ENCODE peak calls at places on chromosomes 5 and 9, in seven cellular contexts. One of them, this sample, is unnamed.
A peak's percentile ranks its signal among the peaks of the same experiment; 100 is the strongest.

GRCh38 chr9:107587175-107587963 is 97.8 kb upstream of the KLF4 start:
- DNase-seq in WTC11: no peak
- DNase-seq in stimulated activated CD4-positive, alpha-beta T cell treated with anti-CD3 and anti-CD28 coated beads, Interleukin-2, amount 100 ng/mL, for 48 hours: no peak
- DNase-seq in mucosa of descending colon: peak; percentile 93
- DNase-seq in activated CD4-positive, alpha-beta T cell treated with anti-CD3 and anti-CD28 coated beads, Interleukin-2, amount 50 U/mL, for 48 hours: no peak
- DNase-seq in glutamatergic neuron: no peak
- DNase-seq in NCI-H1436: no peak
- DNase-seq in this sample: peak; percentile 16

GRCh38 chr9:36764364-36765076 is 191.8 kb downstream of the MELK start:
- DNase-seq in glutamatergic neuron: no peak
- DNase-seq in mucosa of descending colon: no peak
- DNase-seq in NCI-H1436: peak; percentile 73
- DNase-seq in WTC11: no peak
- DNase-seq in activated CD4-positive, alpha-beta T cell treated with anti-CD3 and anti-CD28 coated beads, Interleukin-2, amount 50 U/mL, for 48 hours: no peak
- DNase-seq in stimulated activated CD4-positive, alpha-beta T cell treated with anti-CD3 and anti-CD28 coated beads, Interleukin-2, amount 100 ng/mL, for 48 hours: no peak
- DNase-seq in this sample: no peak

GRCh38 chr9:4297151-4297794 is 2.6 kb downstream of the GLIS3 start:
- DNase-seq in NCI-H1436: no peak
- DNase-seq in activated CD4-positive, alpha-beta T cell treated with anti-CD3 and anti-CD28 coated beads, Interleukin-2, amount 50 U/mL, for 48 hours: peak; percentile 50
- DNase-seq in WTC11: peak; percentile 67
- DNase-seq in stimulated activated CD4-positive, alpha-beta T cell treated with anti-CD3 and anti-CD28 coated beads, Interleukin-2, amount 100 ng/mL, for 48 hours: no peak
- DNase-seq in mucosa of descending colon: peak; percentile 87
- DNase-seq in glutamatergic neuron: no peak
- DNase-seq in this sample: peak; percentile 67

GRCh38 chr9:12403721-12404120 is 289.5 kb upstream of the TYRP1 start:
- DNase-seq in glutamatergic neuron: no peak
- DNase-seq in WTC11: no peak
- DNase-seq in stimulated activated CD4-positive, alpha-beta T cell treated with anti-CD3 and anti-CD28 coated beads, Interleukin-2, amount 100 ng/mL, for 48 hours: no peak
- DNase-seq in NCI-H1436: no peak
- DNase-seq in activated CD4-positive, alpha-beta T cell treated with anti-CD3 and anti-CD28 coated beads, Interleukin-2, amount 50 U/mL, for 48 hours: no peak
- DNase-seq in mucosa of descending colon: no peak
- DNase-seq in this sample: no peak

GRCh38 chr9:128724744-128725211 is 851 bp upstream of the ZDHHC12 start:
- DNase-seq in WTC11: peak; percentile 80
- DNase-seq in mucosa of descending colon: peak; percentile 81
- DNase-seq in NCI-H1436: peak; percentile 94
- DNase-seq in glutamatergic neuron: peak; percentile 73
- DNase-seq in stimulated activated CD4-positive, alpha-beta T cell treated with anti-CD3 and anti-CD28 coated beads, Interleukin-2, amount 100 ng/mL, for 48 hours: peak; percentile 47
- DNase-seq in activated CD4-positive, alpha-beta T cell treated with anti-CD3 and anti-CD28 coated beads, Interleukin-2, amount 50 U/mL, for 48 hours: peak; percentile 69
- DNase-seq in this sample: peak; percentile 57

GRCh38 chr5:113917997-113918396 is 404.5 kb downstream of the YTHDC2 start:
- DNase-seq in WTC11: no peak
- DNase-seq in stimulated activated CD4-positive, alpha-beta T cell treated with anti-CD3 and anti-CD28 coated beads, Interleukin-2, amount 100 ng/mL, for 48 hours: no peak
- DNase-seq in activated CD4-positive, alpha-beta T cell treated with anti-CD3 and anti-CD28 coated beads, Interleukin-2, amount 50 U/mL, for 48 hours: no peak
- DNase-seq in glutamatergic neuron: no peak
- DNase-seq in mucosa of descending colon: no peak
- DNase-seq in NCI-H1436: no peak
- DNase-seq in this sample: no peak

GRCh38 chr5:5374034-5374715 is 48.3 kb upstream of the ICE1 start:
- DNase-seq in glutamatergic neuron: no peak
- DNase-seq in NCI-H1436: no peak
- DNase-seq in mucosa of descending colon: no peak
- DNase-seq in activated CD4-positive, alpha-beta T cell treated with anti-CD3 and anti-CD28 coated beads, Interleukin-2, amount 50 U/mL, for 48 hours: no peak
- DNase-seq in stimulated activated CD4-positive, alpha-beta T cell treated with anti-CD3 and anti-CD28 coated beads, Interleukin-2, amount 100 ng/mL, for 48 hours: no peak
- DNase-seq in WTC11: no peak
- DNase-seq in this sample: no peak

GRCh38 chr5:147361441-147362175 is 126.8 kb downstream of the STK32A start:
- DNase-seq in stimulated activated CD4-positive, alpha-beta T cell treated with anti-CD3 and anti-CD28 coated beads, Interleukin-2, amount 100 ng/mL, for 48 hours: no peak
- DNase-seq in mucosa of descending colon: no peak
- DNase-seq in glutamatergic neuron: no peak
- DNase-seq in WTC11: no peak
- DNase-seq in NCI-H1436: no peak
- DNase-seq in activated CD4-positive, alpha-beta T cell treated with anti-CD3 and anti-CD28 coated beads, Interleukin-2, amount 50 U/mL, for 48 hours: no peak
- DNase-seq in this sample: no peak

GRCh38 chr9:112072721-112073553 is 102.2 kb downstream of the SUSD1 start:
- DNase-seq in glutamatergic neuron: no peak
- DNase-seq in WTC11: no peak
- DNase-seq in mucosa of descending colon: no peak
- DNase-seq in stimulated activated CD4-positive, alpha-beta T cell treated with anti-CD3 and anti-CD28 coated beads, Interleukin-2, amount 100 ng/mL, for 48 hours: no peak
- DNase-seq in activated CD4-positive, alpha-beta T cell treated with anti-CD3 and anti-CD28 coated beads, Interleukin-2, amount 50 U/mL, for 48 hours: no peak
- DNase-seq in NCI-H1436: no peak
- DNase-seq in this sample: no peak

GRCh38 chr9:3497406-3497805 is 28.4 kb downstream of the RFX3 start:
- DNase-seq in NCI-H1436: no peak
- DNase-seq in glutamatergic neuron: no peak
- DNase-seq in stimulated activated CD4-positive, alpha-beta T cell treated with anti-CD3 and anti-CD28 coated beads, Interleukin-2, amount 100 ng/mL, for 48 hours: no peak
- DNase-seq in WTC11: no peak
- DNase-seq in activated CD4-positive, alpha-beta T cell treated with anti-CD3 and anti-CD28 coated beads, Interleukin-2, amount 50 U/mL, for 48 hours: no peak
- DNase-seq in mucosa of descending colon: no peak
- DNase-seq in this sample: no peak

GRCh38 chr9:108060165-108060564 is 570.6 kb upstream of the KLF4 start:
- DNase-seq in activated CD4-positive, alpha-beta T cell treated with anti-CD3 and anti-CD28 coated beads, Interleukin-2, amount 50 U/mL, for 48 hours: no peak
- DNase-seq in NCI-H1436: no peak
- DNase-seq in stimulated activated CD4-positive, alpha-beta T cell treated with anti-CD3 and anti-CD28 coated beads, Interleukin-2, amount 100 ng/mL, for 48 hours: no peak
- DNase-seq in glutamatergic neuron: no peak
- DNase-seq in mucosa of descending colon: no peak
- DNase-seq in WTC11: no peak
- DNase-seq in this sample: no peak

GRCh38 chr9:133823189-133824105 is 85.3 kb upstream of the SARDH start:
- DNase-seq in stimulated activated CD4-positive, alpha-beta T cell treated with anti-CD3 and anti-CD28 coated beads, Interleukin-2, amount 100 ng/mL, for 48 hours: no peak
- DNase-seq in activated CD4-positive, alpha-beta T cell treated with anti-CD3 and anti-CD28 coated beads, Interleukin-2, amount 50 U/mL, for 48 hours: no peak
- DNase-seq in WTC11: no peak
- DNase-seq in NCI-H1436: no peak
- DNase-seq in mucosa of descending colon: no peak
- DNase-seq in glutamatergic neuron: no peak
- DNase-seq in this sample: no peak

GRCh38 chr5:154755361-154756202 is at the start of gene LARP1:
- DNase-seq in NCI-H1436: no peak
- DNase-seq in mucosa of descending colon: peak; percentile 48
- DNase-seq in activated CD4-positive, alpha-beta T cell treated with anti-CD3 and anti-CD28 coated beads, Interleukin-2, amount 50 U/mL, for 48 hours: peak; percentile 34
- DNase-seq in glutamatergic neuron: peak; percentile 61
- DNase-seq in stimulated activated CD4-positive, alpha-beta T cell treated with anti-CD3 and anti-CD28 coated beads, Interleukin-2, amount 100 ng/mL, for 48 hours: no peak
- DNase-seq in WTC11: no peak
- DNase-seq in this sample: no peak

GRCh38 chr5:169071-169727 is 22.1 kb upstream of the LRRC14B start:
- DNase-seq in glutamatergic neuron: peak; percentile 5
- DNase-seq in activated CD4-positive, alpha-beta T cell treated with anti-CD3 and anti-CD28 coated beads, Interleukin-2, amount 50 U/mL, for 48 hours: no peak
- DNase-seq in NCI-H1436: no peak
- DNase-seq in mucosa of descending colon: no peak
- DNase-seq in stimulated activated CD4-positive, alpha-beta T cell treated with anti-CD3 and anti-CD28 coated beads, Interleukin-2, amount 100 ng/mL, for 48 hours: no peak
- DNase-seq in WTC11: no peak
- DNase-seq in this sample: no peak

GRCh38 chr5:143695941-143696340 is 116.0 kb upstream of the HMHB1 start:
- DNase-seq in stimulated activated CD4-positive, alpha-beta T cell treated with anti-CD3 and anti-CD28 coated beads, Interleukin-2, amount 100 ng/mL, for 48 hours: no peak
- DNase-seq in glutamatergic neuron: no peak
- DNase-seq in WTC11: no peak
- DNase-seq in activated CD4-positive, alpha-beta T cell treated with anti-CD3 and anti-CD28 coated beads, Interleukin-2, amount 50 U/mL, for 48 hours: no peak
- DNase-seq in mucosa of descending colon: no peak
- DNase-seq in NCI-H1436: no peak
- DNase-seq in this sample: no peak

GRCh38 chr5:135242021-135242480 is 157.0 kb downstream of the MACROH2A1 start:
- DNase-seq in glutamatergic neuron: no peak
- DNase-seq in stimulated activated CD4-positive, alpha-beta T cell treated with anti-CD3 and anti-CD28 coated beads, Interleukin-2, amount 100 ng/mL, for 48 hours: no peak
- DNase-seq in mucosa of descending colon: peak; percentile 0
- DNase-seq in activated CD4-positive, alpha-beta T cell treated with anti-CD3 and anti-CD28 coated beads, Interleukin-2, amount 50 U/mL, for 48 hours: no peak
- DNase-seq in NCI-H1436: no peak
- DNase-seq in WTC11: no peak
- DNase-seq in this sample: peak; percentile 5

GRCh38 chr5:108529381-108529780 is 147.5 kb upstream of the FBXL17 start:
- DNase-seq in glutamatergic neuron: no peak
- DNase-seq in activated CD4-positive, alpha-beta T cell treated with anti-CD3 and anti-CD28 coated beads, Interleukin-2, amount 50 U/mL, for 48 hours: no peak
- DNase-seq in mucosa of descending colon: no peak
- DNase-seq in WTC11: no peak
- DNase-seq in stimulated activated CD4-positive, alpha-beta T cell treated with anti-CD3 and anti-CD28 coated beads, Interleukin-2, amount 100 ng/mL, for 48 hours: no peak
- DNase-seq in NCI-H1436: no peak
- DNase-seq in this sample: no peak

GRCh38 chr9:101028346-101029299 is at the start of gene PLPPR1:
- DNase-seq in activated CD4-positive, alpha-beta T cell treated with anti-CD3 and anti-CD28 coated beads, Interleukin-2, amount 50 U/mL, for 48 hours: no peak
- DNase-seq in NCI-H1436: peak; percentile 73
- DNase-seq in WTC11: peak; percentile 77
- DNase-seq in stimulated activated CD4-positive, alpha-beta T cell treated with anti-CD3 and anti-CD28 coated beads, Interleukin-2, amount 100 ng/mL, for 48 hours: no peak
- DNase-seq in mucosa of descending colon: peak; percentile 48
- DNase-seq in glutamatergic neuron: peak; percentile 91
- DNase-seq in this sample: no peak

GRCh38 chr5:132070460-132071337 is 2.9 kb upstream of the CSF2 start:
- DNase-seq in NCI-H1436: no peak
- DNase-seq in stimulated activated CD4-positive, alpha-beta T cell treated with anti-CD3 and anti-CD28 coated beads, Interleukin-2, amount 100 ng/mL, for 48 hours: peak; percentile 44
- DNase-seq in WTC11: no peak
- DNase-seq in activated CD4-positive, alpha-beta T cell treated with anti-CD3 and anti-CD28 coated beads, Interleukin-2, amount 50 U/mL, for 48 hours: peak; percentile 74
- DNase-seq in mucosa of descending colon: no peak
- DNase-seq in glutamatergic neuron: no peak
- DNase-seq in this sample: peak; percentile 83

GRCh38 chr5:126561908-126562307 is 33.1 kb downstream of the ALDH7A1 start:
- DNase-seq in glutamatergic neuron: no peak
- DNase-seq in NCI-H1436: no peak
- DNase-seq in stimulated activated CD4-positive, alpha-beta T cell treated with anti-CD3 and anti-CD28 coated beads, Interleukin-2, amount 100 ng/mL, for 48 hours: no peak
- DNase-seq in activated CD4-positive, alpha-beta T cell treated with anti-CD3 and anti-CD28 coated beads, Interleukin-2, amount 50 U/mL, for 48 hours: no peak
- DNase-seq in WTC11: no peak
- DNase-seq in mucosa of descending colon: no peak
- DNase-seq in this sample: no peak

GRCh38 chr5:151661096-151661495 is 25.6 kb downstream of the SPARC start:
- DNase-seq in activated CD4-positive, alpha-beta T cell treated with anti-CD3 and anti-CD28 coated beads, Interleukin-2, amount 50 U/mL, for 48 hours: no peak
- DNase-seq in glutamatergic neuron: no peak
- DNase-seq in stimulated activated CD4-positive, alpha-beta T cell treated with anti-CD3 and anti-CD28 coated beads, Interleukin-2, amount 100 ng/mL, for 48 hours: no peak
- DNase-seq in NCI-H1436: no peak
- DNase-seq in WTC11: no peak
- DNase-seq in mucosa of descending colon: no peak
- DNase-seq in this sample: no peak

GRCh38 chr5:54360089-54360488 is 49.7 kb upstream of the ARL15 start:
- DNase-seq in NCI-H1436: no peak
- DNase-seq in activated CD4-positive, alpha-beta T cell treated with anti-CD3 and anti-CD28 coated beads, Interleukin-2, amount 50 U/mL, for 48 hours: no peak
- DNase-seq in mucosa of descending colon: no peak
- DNase-seq in stimulated activated CD4-positive, alpha-beta T cell treated with anti-CD3 and anti-CD28 coated beads, Interleukin-2, amount 100 ng/mL, for 48 hours: no peak
- DNase-seq in glutamatergic neuron: no peak
- DNase-seq in WTC11: no peak
- DNase-seq in this sample: no peak

GRCh38 chr9:108675708-108676107 is 180.1 kb downstream of the ACTL7B start:
- DNase-seq in WTC11: no peak
- DNase-seq in stimulated activated CD4-positive, alpha-beta T cell treated with anti-CD3 and anti-CD28 coated beads, Interleukin-2, amount 100 ng/mL, for 48 hours: no peak
- DNase-seq in mucosa of descending colon: no peak
- DNase-seq in glutamatergic neuron: no peak
- DNase-seq in NCI-H1436: no peak
- DNase-seq in activated CD4-positive, alpha-beta T cell treated with anti-CD3 and anti-CD28 coated beads, Interleukin-2, amount 50 U/mL, for 48 hours: no peak
- DNase-seq in this sample: no peak

GRCh38 chr5:157506981-157507780 is 47.2 kb downstream of the NIPAL4 start:
- DNase-seq in activated CD4-positive, alpha-beta T cell treated with anti-CD3 and anti-CD28 coated beads, Interleukin-2, amount 50 U/mL, for 48 hours: no peak
- DNase-seq in mucosa of descending colon: peak; percentile 82
- DNase-seq in stimulated activated CD4-positive, alpha-beta T cell treated with anti-CD3 and anti-CD28 coated beads, Interleukin-2, amount 100 ng/mL, for 48 hours: no peak
- DNase-seq in glutamatergic neuron: no peak
- DNase-seq in NCI-H1436: no peak
- DNase-seq in WTC11: no peak
- DNase-seq in this sample: no peak

GRCh38 chr5:150645070-150645700 is 4.7 kb downstream of the SYNPO start:
- DNase-seq in stimulated activated CD4-positive, alpha-beta T cell treated with anti-CD3 and anti-CD28 coated beads, Interleukin-2, amount 100 ng/mL, for 48 hours: no peak
- DNase-seq in glutamatergic neuron: peak; percentile 49
- DNase-seq in NCI-H1436: no peak
- DNase-seq in WTC11: no peak
- DNase-seq in activated CD4-positive, alpha-beta T cell treated with anti-CD3 and anti-CD28 coated beads, Interleukin-2, amount 50 U/mL, for 48 hours: no peak
- DNase-seq in mucosa of descending colon: peak; percentile 41
- DNase-seq in this sample: no peak

GRCh38 chr5:79578876-79579275 is 33.4 kb upstream of the TENT2 start:
- DNase-seq in activated CD4-positive, alpha-beta T cell treated with anti-CD3 and anti-CD28 coated beads, Interleukin-2, amount 50 U/mL, for 48 hours: no peak
- DNase-seq in mucosa of descending colon: no peak
- DNase-seq in glutamatergic neuron: no peak
- DNase-seq in stimulated activated CD4-positive, alpha-beta T cell treated with anti-CD3 and anti-CD28 coated beads, Interleukin-2, amount 100 ng/mL, for 48 hours: no peak
- DNase-seq in WTC11: no peak
- DNase-seq in NCI-H1436: no peak
- DNase-seq in this sample: no peak

GRCh38 chr5:128673411-128673957 is 135.4 kb upstream of the FBN2 start:
- DNase-seq in activated CD4-positive, alpha-beta T cell treated with anti-CD3 and anti-CD28 coated beads, Interleukin-2, amount 50 U/mL, for 48 hours: no peak
- DNase-seq in glutamatergic neuron: no peak
- DNase-seq in WTC11: no peak
- DNase-seq in mucosa of descending colon: no peak
- DNase-seq in stimulated activated CD4-positive, alpha-beta T cell treated with anti-CD3 and anti-CD28 coated beads, Interleukin-2, amount 100 ng/mL, for 48 hours: no peak
- DNase-seq in NCI-H1436: no peak
- DNase-seq in this sample: no peak

GRCh38 chr5:141848771-141849370 is 29.3 kb downstream of the PCDH1 start:
- DNase-seq in mucosa of descending colon: peak; percentile 86
- DNase-seq in WTC11: peak; percentile 90
- DNase-seq in glutamatergic neuron: no peak
- DNase-seq in stimulated activated CD4-positive, alpha-beta T cell treated with anti-CD3 and anti-CD28 coated beads, Interleukin-2, amount 100 ng/mL, for 48 hours: no peak
- DNase-seq in NCI-H1436: no peak
- DNase-seq in activated CD4-positive, alpha-beta T cell treated with anti-CD3 and anti-CD28 coated beads, Interleukin-2, amount 50 U/mL, for 48 hours: peak; percentile 61
- DNase-seq in this sample: no peak

GRCh38 chr9:2427016-2427891 is 194.3 kb upstream of the VLDLR start:
- DNase-seq in activated CD4-positive, alpha-beta T cell treated with anti-CD3 and anti-CD28 coated beads, Interleukin-2, amount 50 U/mL, for 48 hours: no peak
- DNase-seq in mucosa of descending colon: peak; percentile 8
- DNase-seq in stimulated activated CD4-positive, alpha-beta T cell treated with anti-CD3 and anti-CD28 coated beads, Interleukin-2, amount 100 ng/mL, for 48 hours: no peak
- DNase-seq in glutamatergic neuron: no peak
- DNase-seq in NCI-H1436: no peak
- DNase-seq in WTC11: no peak
- DNase-seq in this sample: no peak

GRCh38 chr5:1172670-1173404 is 28.6 kb upstream of the SLC6A19 start:
- DNase-seq in stimulated activated CD4-positive, alpha-beta T cell treated with anti-CD3 and anti-CD28 coated beads, Interleukin-2, amount 100 ng/mL, for 48 hours: peak; percentile 21
- DNase-seq in mucosa of descending colon: no peak
- DNase-seq in glutamatergic neuron: peak; percentile 7
- DNase-seq in WTC11: no peak
- DNase-seq in NCI-H1436: no peak
- DNase-seq in activated CD4-positive, alpha-beta T cell treated with anti-CD3 and anti-CD28 coated beads, Interleukin-2, amount 50 U/mL, for 48 hours: no peak
- DNase-seq in this sample: peak; percentile 46